ENCODE peak calls at places on chromosomes 7 and 10, in seven cellular contexts. A, U, T, K, G, O and E are unnamed samples.
A peak's percentile ranks its signal among the peaks of the same experiment; 100 is the strongest.

GRCh38 chr7:88357794-88358533 is 51.3 kb upstream of the STEAP4 start:
- DNase-seq in O (no peak), G (no peak), A (no peak), U (no peak), K (peak; percentile 23), T (no peak), E (peak; percentile 40)

GRCh38 chr10:116699783-116700150 is 42.6 kb downstream of the HSPA12A start:
- DNase-seq in T (no peak), K (no peak), O (no peak), U (no peak), G (no peak), A (no peak), E (no peak)

GRCh38 chr7:74071121-74071520 is 12.5 kb upstream of the LIMK1 start:
- DNase-seq in K (no peak), T (no peak), U (no peak), A (no peak), G (no peak), O (no peak), E (no peak)

GRCh38 chr10:46540412-46541016 is 15.9 kb downstream of the GPRIN2 start:
- DNase-seq in G (no peak), T (no peak), A (no peak), U (no peak), K (no peak), O (peak; percentile 37), E (no peak)

GRCh38 chr7:136869991-136870798 is 1.7 kb downstream of the CHRM2 start:
- DNase-seq in U (no peak), T (no peak), K (peak; percentile 18), O (peak; percentile 19), A (no peak), G (no peak), E (no peak)

GRCh38 chr7:2566348-2566889 is 7.6 kb downstream of the IQCE start:
- DNase-seq in K (no peak), T (no peak), O (no peak), U (no peak), G (no peak), A (no peak), E (no peak)

GRCh38 chr7:131071786-131072504 is 255.7 kb upstream of the MKLN1 start:
- DNase-seq in G (no peak), T (no peak), K (peak; percentile 90), U (no peak), O (no peak), A (no peak), E (peak; percentile 28)

GRCh38 chr10:6999232-6999925 is 411.5 kb downstream of the SFMBT2 start:
- DNase-seq in O (no peak), T (no peak), G (no peak), K (no peak), U (no peak), A (no peak), E (no peak)

GRCh38 chr7:91514591-91514990 is 250.4 kb downstream of the FZD1 start:
- DNase-seq in K (no peak), G (no peak), U (no peak), O (no peak), A (no peak), T (no peak), E (no peak)

GRCh38 chr10:116211682-116212081 is 61.3 kb downstream of the GFRA1 start:
- DNase-seq in T (no peak), U (no peak), O (no peak), K (peak; percentile 3), A (no peak), G (peak; percentile 82), E (no peak)

GRCh38 chr10:5443429-5443828 is 31.1 kb downstream of the NET1 start:
- DNase-seq in T (peak; percentile 86), K (no peak), O (no peak), U (no peak), G (no peak), A (no peak), E (no peak)

GRCh38 chr10:5441106-5441505 is 28.7 kb downstream of the NET1 start:
- DNase-seq in T (no peak), K (no peak), A (no peak), U (no peak), G (no peak), O (no peak), E (no peak)

GRCh38 chr10:5440206-5440605 is 27.8 kb downstream of the NET1 start:
- DNase-seq in K (no peak), O (no peak), G (no peak), A (no peak), T (no peak), U (no peak), E (peak; percentile 48)

GRCh38 chr10:5442990-5443370 is 30.6 kb downstream of the NET1 start:
- DNase-seq in U (no peak), A (no peak), T (no peak), O (no peak), K (no peak), G (no peak), E (no peak)

GRCh38 chr10:5442056-5442989 is 30.0 kb downstream of the NET1 start:
- DNase-seq in U (peak; percentile 70), T (no peak), K (peak; percentile 69), O (peak; percentile 53), G (no peak), A (peak; percentile 25), E (peak; percentile 51)
- TF ChIP-seq CTCF in U (peak; percentile 71), T (peak; percentile 71), K (peak; percentile 58), O (peak; percentile 44), G (peak; percentile 49), A (peak; percentile 83), E (peak; percentile 28)

DNA sequence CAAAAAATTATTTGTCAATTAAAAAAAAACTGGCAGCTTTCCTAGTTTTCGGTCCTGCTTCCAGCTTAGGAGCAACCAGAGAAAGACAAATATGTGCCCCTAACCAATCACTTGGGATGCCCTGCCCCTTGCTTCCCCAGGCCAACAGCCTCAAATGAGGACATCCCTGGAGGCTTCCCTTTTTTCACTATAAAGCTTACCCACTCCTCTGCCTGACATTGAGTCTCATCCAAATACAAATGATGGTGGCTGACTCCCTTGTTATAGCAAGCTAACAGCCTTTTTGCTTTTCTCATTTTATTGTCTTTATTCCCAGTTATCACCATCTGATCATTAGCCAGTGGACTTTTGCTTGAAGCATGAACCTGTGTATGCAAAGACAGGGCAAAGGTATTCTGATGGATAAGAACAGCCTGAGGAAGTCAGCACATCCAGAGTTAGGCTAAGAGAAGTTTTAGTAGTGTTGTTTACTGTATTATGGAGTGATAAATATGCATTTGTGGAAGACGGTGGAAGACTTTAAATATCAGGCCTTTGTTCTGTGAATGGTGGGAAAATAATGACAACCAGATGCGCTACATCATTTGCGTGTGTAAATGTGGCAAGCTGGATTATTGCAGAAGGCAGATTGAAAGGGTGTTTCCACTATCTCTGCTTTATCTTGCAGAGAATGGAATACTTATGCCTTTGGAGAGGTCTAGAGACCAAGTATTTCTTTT is 1.7 kb upstream of the CCM2 start:
- DNase-seq in O (no peak), U (no peak), A (no peak), T (no peak), G (no peak), K (no peak), E (peak; percentile 59)
- H3K4me3 ChIP-seq in O (no peak overlapping the region), U (no peak overlapping the region), A (peak overlapping the region; percentile 68), T (peak overlapping the region; percentile 95), G (peak overlapping the region; percentile 64), K (no peak overlapping the region), E (peak overlapping the region; percentile 75)

GRCh38 chr7:150756858-150757257 is 19.6 kb downstream of the GIMAP5 start:
- DNase-seq in U (no peak), A (peak; percentile 58), O (no peak), K (no peak), G (no peak), T (no peak), E (peak; percentile 75)
- TF ChIP-seq CTCF in U (peak; percentile 33), A (peak; percentile 84), O (no peak), K (no peak), G (no peak), T (peak; percentile 56), E (peak; percentile 44)

GRCh38 chr10:4918236-4918635 is 45.0 kb upstream of the AKR1C1 start:
- DNase-seq in K (no peak), O (no peak), A (no peak), T (no peak), G (no peak), U (no peak), E (no peak)
- H3K4me3 ChIP-seq in K (no peak overlapping the region), O (no peak overlapping the region), A (no peak overlapping the region), T (no peak overlapping the region), G (no peak overlapping the region), U (no peak overlapping the region), E (no peak overlapping the region)

GRCh38 chr10:130340816-130341215 is 204.6 kb downstream of the GLRX3 start:
- DNase-seq in G (no peak), K (no peak), O (no peak), T (no peak), U (no peak), A (no peak), E (no peak)

GRCh38 chr10:130339091-130339490 is 202.9 kb downstream of the GLRX3 start:
- DNase-seq in G (no peak), K (no peak), O (no peak), T (no peak), A (no peak), U (no peak), E (no peak)

GRCh38 chr10:130339911-130340310 is 203.7 kb downstream of the GLRX3 start:
- DNase-seq in A (no peak), G (no peak), O (no peak), T (no peak), K (no peak), U (no peak), E (no peak)

GRCh38 chr10:130338588-130339070 is 202.4 kb downstream of the GLRX3 start:
- DNase-seq in K (no peak), O (no peak), G (no peak), U (no peak), T (no peak), A (no peak), E (no peak)

GRCh38 chr10:130341325-130341724 is 205.1 kb downstream of the GLRX3 start:
- DNase-seq in A (peak; percentile 26), G (no peak), K (no peak), O (peak; percentile 34), T (no peak), U (no peak), E (peak; percentile 51)
- TF ChIP-seq CTCF in A (peak; percentile 61), G (no peak), K (peak; percentile 7), O (no peak), T (peak; percentile 13), U (no peak), E (peak; percentile 97)